ENCODE peak calls at places on chromosomes 4 and X, in four cellular contexts. One of them, this sample, is unnamed.

GRCh38 chr4:142707397-142707796 is 138.7 kb downstream of the INPP4B start:
- DNase-seq in sigmoid colon: no peak
- DNase-seq in heart left ventricle: no peak
- DNase-seq in OCI-LY7: no peak
- DNase-seq in this sample: no peak

GRCh38 chr4:110005461-110006056 is 92.9 kb downstream of the EGF start:
- DNase-seq in sigmoid colon: no peak
- DNase-seq in heart left ventricle: no peak
- DNase-seq in OCI-LY7: peak; percentile 72
- DNase-seq in this sample: no peak

GRCh38 chrX:47384502-47384901 is 14.1 kb downstream of the ZNF157 start:
- DNase-seq in OCI-LY7: peak; percentile 81
- DNase-seq in heart left ventricle: peak; percentile 32
- DNase-seq in sigmoid colon: peak; percentile 80
- DNase-seq in this sample: peak; percentile 63

GRCh38 chr4:150305995-150306394 is 227.8 kb downstream of the DCLK2 start:
- DNase-seq in OCI-LY7: no peak
- DNase-seq in sigmoid colon: no peak
- DNase-seq in heart left ventricle: no peak
- DNase-seq in this sample: no peak

GRCh38 chrX:130032552-130032951 is 50.1 kb downstream of the BCORL1 start:
- DNase-seq in heart left ventricle: no peak
- DNase-seq in sigmoid colon: no peak
- DNase-seq in OCI-LY7: no peak
- DNase-seq in this sample: no peak

GRCh38 chrX:31889028-31889427 is 817.2 kb upstream of the FTHL17 start:
- DNase-seq in heart left ventricle: no peak
- DNase-seq in sigmoid colon: no peak
- DNase-seq in OCI-LY7: no peak
- DNase-seq in this sample: no peak

GRCh38 chrX:40154229-40154852 is 56.6 kb upstream of the BCOR start:
- DNase-seq in sigmoid colon: peak; percentile 71
- DNase-seq in OCI-LY7: peak; percentile 20
- DNase-seq in heart left ventricle: peak; percentile 47
- DNase-seq in this sample: no peak

GRCh38 chr4:83867221-83867620 is 331.3 kb downstream of the GPAT3 start:
- DNase-seq in OCI-LY7: no peak
- DNase-seq in heart left ventricle: no peak
- DNase-seq in sigmoid colon: no peak
- DNase-seq in this sample: no peak

GRCh38 chr4:3361406-3361805 is 68.6 kb downstream of the RGS12 start:
- DNase-seq in OCI-LY7: no peak
- DNase-seq in sigmoid colon: peak; percentile 35
- DNase-seq in heart left ventricle: no peak
- DNase-seq in this sample: no peak

GRCh38 chr4:88341227-88342192 is 37.1 kb upstream of the HERC6 start:
- DNase-seq in heart left ventricle: peak; percentile 53
- DNase-seq in sigmoid colon: peak; percentile 74
- DNase-seq in OCI-LY7: no peak
- DNase-seq in this sample: no peak

GRCh38 chrX:125378205-125378604 is 58.5 kb downstream of the TEX13C start:
- DNase-seq in heart left ventricle: no peak
- DNase-seq in OCI-LY7: no peak
- DNase-seq in sigmoid colon: no peak
- DNase-seq in this sample: no peak

GRCh38 chr4:168694669-168695068 is 197.8 kb downstream of the PALLD start:
- DNase-seq in OCI-LY7: no peak
- DNase-seq in heart left ventricle: no peak
- DNase-seq in sigmoid colon: no peak
- DNase-seq in this sample: no peak

GRCh38 chr4:177448850-177449249 is 6.6 kb upstream of the AGA start:
- DNase-seq in heart left ventricle: no peak
- DNase-seq in OCI-LY7: no peak
- DNase-seq in sigmoid colon: no peak
- DNase-seq in this sample: no peak

GRCh38 chrX:118495061-118495921 is at the start of gene DOCK11:
- DNase-seq in heart left ventricle: peak; percentile 77
- DNase-seq in OCI-LY7: peak; percentile 90
- DNase-seq in sigmoid colon: peak; percentile 95
- DNase-seq in this sample: peak; percentile 80

GRCh38 chr4:182929296-182929695 is 12.1 kb upstream of the DCTD start:
- DNase-seq in sigmoid colon: no peak
- DNase-seq in OCI-LY7: no peak
- DNase-seq in heart left ventricle: no peak
- DNase-seq in this sample: no peak

GRCh38 chr4:78437608-78438088 is 113.9 kb upstream of the ANXA3 start:
- DNase-seq in OCI-LY7: no peak
- DNase-seq in sigmoid colon: no peak
- DNase-seq in heart left ventricle: no peak
- DNase-seq in this sample: no peak

GRCh38 chrX:111568356-111568755 is 56.9 kb downstream of the SERTM2 start:
- DNase-seq in OCI-LY7: no peak
- DNase-seq in heart left ventricle: no peak
- DNase-seq in sigmoid colon: no peak
- DNase-seq in this sample: no peak

GRCh38 chrX:68895339-68896250 is 66.8 kb downstream of the EFNB1 start:
- DNase-seq in OCI-LY7: no peak
- DNase-seq in heart left ventricle: peak; percentile 40
- DNase-seq in sigmoid colon: peak; percentile 86
- DNase-seq in this sample: no peak

GRCh38 chr4:48342559-48342878 is 1.2 kb downstream of the SLAIN2 start:
- DNase-seq in sigmoid colon: no peak
- DNase-seq in OCI-LY7: peak; percentile 41
- DNase-seq in heart left ventricle: no peak
- DNase-seq in this sample: peak; percentile 13

GRCh38 chr4:25417014-25417413 is 40.0 kb downstream of the ANAPC4 start:
- DNase-seq in OCI-LY7: no peak
- DNase-seq in sigmoid colon: no peak
- DNase-seq in heart left ventricle: no peak
- DNase-seq in this sample: no peak

GRCh38 chr4:10164877-10165283 is 48.3 kb upstream of the WDR1 start:
- DNase-seq in heart left ventricle: no peak
- DNase-seq in OCI-LY7: no peak
- DNase-seq in sigmoid colon: no peak
- DNase-seq in this sample: no peak

GRCh38 chr4:23819041-23819511 is 70.8 kb downstream of the PPARGC1A start:
- DNase-seq in OCI-LY7: no peak
- DNase-seq in heart left ventricle: peak; percentile 24
- DNase-seq in sigmoid colon: no peak
- DNase-seq in this sample: no peak

GRCh38 chrX:11666180-11666579 is 460 bp upstream of the ARHGAP6 start:
- DNase-seq in sigmoid colon: peak; percentile 66
- DNase-seq in OCI-LY7: no peak
- DNase-seq in heart left ventricle: no peak
- DNase-seq in this sample: no peak

GRCh38 chr4:41597494-41597893 is 59.5 kb downstream of the LIMCH1 start:
- DNase-seq in OCI-LY7: no peak
- DNase-seq in heart left ventricle: no peak
- DNase-seq in sigmoid colon: no peak
- DNase-seq in this sample: no peak
- H3K4me1 ChIP-seq in OCI-LY7: no peaks in the 10 kb centered on the region
- H3K4me1 ChIP-seq in heart left ventricle: peaks cover 63% of the 10 kb centered on the region
- H3K4me1 ChIP-seq in sigmoid colon: peaks cover 33% of the 10 kb centered on the region
- H3K4me1 ChIP-seq in this sample: no peaks in the 10 kb centered on the region

DNA sequence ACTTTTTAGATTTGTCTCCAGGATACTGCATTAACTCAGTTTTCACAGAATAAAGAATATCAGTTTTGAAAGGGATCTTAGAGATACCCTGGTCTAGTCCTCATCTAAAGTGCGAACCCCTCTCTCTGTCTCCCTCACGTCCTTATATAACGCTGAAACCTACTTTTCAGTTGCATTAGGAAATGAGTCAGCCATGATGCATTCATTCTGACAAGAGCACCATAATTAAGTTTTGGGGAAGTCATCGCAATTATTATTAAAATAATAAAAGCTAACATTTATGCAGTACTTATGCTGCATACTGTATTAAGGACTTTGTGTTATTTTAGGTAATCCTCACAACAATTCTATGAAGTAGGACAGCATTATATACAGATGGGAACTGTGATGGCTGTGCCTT is 116.1 kb downstream of the REELD1 start:
- DNase-seq in sigmoid colon: no peak
- DNase-seq in heart left ventricle: no peak
- DNase-seq in OCI-LY7: no peak
- DNase-seq in this sample: no peak
- H3K4me1 ChIP-seq in sigmoid colon: no peaks in the 10 kb centered on the region
- H3K4me1 ChIP-seq in heart left ventricle: no peaks in the 10 kb centered on the region
- H3K4me1 ChIP-seq in OCI-LY7: peaks cover 5% of the 10 kb centered on the region
- H3K4me1 ChIP-seq in this sample: peaks cover 7% of the 10 kb centered on the region

GRCh38 chr4:138666366-138666765 is 349.2 kb upstream of the NOCT start:
- DNase-seq in OCI-LY7: no peak
- DNase-seq in heart left ventricle: no peak
- DNase-seq in sigmoid colon: no peak
- DNase-seq in this sample: no peak

GRCh38 chr4:138663883-138664282 is 351.7 kb upstream of the NOCT start:
- DNase-seq in sigmoid colon: no peak
- DNase-seq in heart left ventricle: no peak
- DNase-seq in OCI-LY7: no peak
- DNase-seq in this sample: no peak

GRCh38 chr4:138668309-138668708 is 347.3 kb upstream of the NOCT start:
- DNase-seq in heart left ventricle: no peak
- DNase-seq in sigmoid colon: no peak
- DNase-seq in OCI-LY7: no peak
- DNase-seq in this sample: no peak

GRCh38 chr4:138669479-138670165 is 346.0 kb upstream of the NOCT start:
- DNase-seq in sigmoid colon: no peak
- DNase-seq in heart left ventricle: no peak
- DNase-seq in OCI-LY7: no peak
- DNase-seq in this sample: no peak

DNA sequence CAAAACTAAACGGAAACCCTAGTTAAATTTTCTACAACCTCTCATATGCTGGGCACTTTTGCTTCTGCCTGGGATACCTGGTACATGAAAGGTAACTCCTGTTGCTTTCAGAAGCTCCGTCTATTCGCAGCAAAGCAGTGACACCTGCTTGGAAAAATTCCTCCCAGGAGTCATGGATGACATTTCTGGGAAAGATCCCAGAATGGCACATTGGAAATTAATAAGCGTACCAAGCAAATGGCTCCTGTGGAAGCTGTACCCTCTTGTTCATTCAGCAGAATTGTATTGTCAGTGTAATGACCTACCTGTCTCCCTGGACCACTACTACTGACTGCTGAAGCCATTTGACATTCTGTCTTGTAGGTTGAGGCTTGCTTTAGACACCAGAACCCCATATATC is 349.7 kb upstream of the NOCT start:
- DNase-seq in heart left ventricle: no peak
- DNase-seq in OCI-LY7: no peak
- DNase-seq in sigmoid colon: no peak
- DNase-seq in this sample: no peak
- H3K4me1 ChIP-seq in heart left ventricle: no peaks in the 10 kb centered on the region
- H3K4me1 ChIP-seq in OCI-LY7: no peaks in the 10 kb centered on the region
- H3K4me1 ChIP-seq in sigmoid colon: peaks cover 5% of the 10 kb centered on the region
- H3K4me1 ChIP-seq in this sample: no peaks in the 10 kb centered on the region

GRCh38 chr4:184466634-184467033 is 7.7 kb downstream of the IRF2 start:
- DNase-seq in sigmoid colon: no peak
- DNase-seq in heart left ventricle: no peak
- DNase-seq in OCI-LY7: no peak
- DNase-seq in this sample: no peak
- H3K4me1 ChIP-seq in sigmoid colon: peaks cover 39% of the 10 kb centered on the region
- H3K4me1 ChIP-seq in heart left ventricle: peaks cover 77% of the 10 kb centered on the region
- H3K4me1 ChIP-seq in OCI-LY7: peaks cover 43% of the 10 kb centered on the region
- H3K4me1 ChIP-seq in this sample: peaks cover 28% of the 10 kb centered on the region

GRCh38 chr4:154589296-154590197 is 995 bp downstream of the FGA start:
- DNase-seq in heart left ventricle: no peak
- DNase-seq in OCI-LY7: no peak
- DNase-seq in sigmoid colon: no peak
- DNase-seq in this sample: no peak

GRCh38 chr4:154591890-154592289 is 1.3 kb upstream of the FGA start:
- DNase-seq in heart left ventricle: no peak
- DNase-seq in sigmoid colon: no peak
- DNase-seq in OCI-LY7: no peak
- DNase-seq in this sample: no peak

GRCh38 chr4:154593868-154594267 is 3.3 kb upstream of the FGA start:
- DNase-seq in sigmoid colon: no peak
- DNase-seq in OCI-LY7: no peak
- DNase-seq in heart left ventricle: no peak
- DNase-seq in this sample: no peak

GRCh38 chr4:154588198-154588597 is 2.3 kb downstream of the FGA start:
- DNase-seq in heart left ventricle: no peak
- DNase-seq in sigmoid colon: no peak
- DNase-seq in OCI-LY7: no peak
- DNase-seq in this sample: no peak

DNA sequence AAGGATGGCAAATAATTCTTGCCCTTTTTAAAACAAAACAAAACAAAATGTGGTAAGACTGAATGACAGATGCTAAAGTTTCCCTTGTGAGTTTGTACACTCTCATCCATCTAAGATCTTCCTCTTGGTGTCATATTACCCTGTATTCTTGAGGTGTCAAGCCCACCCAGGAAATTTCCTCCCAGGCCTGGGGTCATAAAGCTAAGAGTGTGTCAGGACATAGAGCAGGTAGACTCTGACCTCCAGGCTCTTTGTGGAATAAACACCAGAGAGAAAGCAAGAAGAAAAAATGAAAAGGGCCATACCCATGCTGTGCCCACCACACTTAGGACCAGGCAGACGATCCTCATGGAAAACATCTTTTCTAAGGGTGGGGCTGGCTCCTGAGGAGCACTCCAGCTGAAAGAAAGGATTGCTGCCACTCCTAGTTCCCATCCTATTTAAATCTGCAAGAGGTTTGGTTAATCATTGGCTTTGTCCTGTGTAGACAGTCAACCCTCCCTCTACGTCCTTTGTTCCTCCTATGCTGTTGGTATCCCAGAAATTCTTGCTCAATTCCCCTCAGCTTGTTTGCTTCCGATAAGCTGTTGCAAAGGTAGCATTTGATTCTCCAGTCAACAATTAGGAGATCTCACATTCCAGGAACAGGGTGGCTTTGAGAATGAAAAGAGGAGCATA is at the start of gene FGA:
- DNase-seq in heart left ventricle: no peak
- DNase-seq in sigmoid colon: no peak
- DNase-seq in OCI-LY7: no peak
- DNase-seq in this sample: no peak
- H3K4me1 ChIP-seq in heart left ventricle: no peaks in the 10 kb centered on the region
- H3K4me1 ChIP-seq in sigmoid colon: no peaks in the 10 kb centered on the region
- H3K4me1 ChIP-seq in OCI-LY7: no peaks in the 10 kb centered on the region
- H3K4me1 ChIP-seq in this sample: no peaks in the 10 kb centered on the region

DNA sequence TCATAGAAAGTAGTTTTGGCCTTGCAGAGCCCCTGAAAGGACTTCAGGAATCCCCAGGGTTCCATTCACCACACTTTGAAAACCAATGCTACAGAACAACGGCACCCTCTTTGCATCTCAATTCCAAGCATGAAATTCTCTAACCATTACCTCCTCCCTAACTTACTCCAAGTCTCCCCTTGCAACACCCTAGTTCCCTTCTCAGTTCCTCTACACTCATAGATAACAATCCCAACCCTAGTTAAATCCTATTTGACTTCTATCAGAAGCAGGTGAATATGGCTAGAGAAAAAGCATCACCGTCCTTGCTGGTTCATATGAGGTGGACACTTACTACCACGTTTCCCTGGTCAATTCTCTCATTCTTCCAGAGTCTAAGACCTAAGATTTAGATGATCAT is 2.4 kb downstream of the RCHY1 start:
- DNase-seq in sigmoid colon: no peak
- DNase-seq in OCI-LY7: no peak
- DNase-seq in heart left ventricle: no peak
- DNase-seq in this sample: no peak
- H3K4me1 ChIP-seq in sigmoid colon: peaks cover 51% of the 10 kb centered on the region
- H3K4me1 ChIP-seq in OCI-LY7: peaks cover 34% of the 10 kb centered on the region
- H3K4me1 ChIP-seq in heart left ventricle: peaks cover 49% of the 10 kb centered on the region
- H3K4me1 ChIP-seq in this sample: peaks cover 59% of the 10 kb centered on the region

This sample was measured in CD8-positive, alpha-beta memory T cell.